ENCODE peak calls at places on chromosomes 11 and 22, in four cellular contexts. I, P, V and Z are unnamed samples.

GRCh38 chr11:128453444-128454336 is 133.7 kb downstream of the ETS1 start:
- DNase-seq in V (no peak), P (no peak), I (no peak), Z (no peak)

GRCh38 chr11:61787928-61788491 is 4.4 kb downstream of the TMEM258 start:
- DNase-seq in I (peak), V (peak), P (no peak), Z (peak)

GRCh38 chr11:9065614-9066431 is 25.6 kb downstream of the SCUBE2 start:
- DNase-seq in I (no peak), V (no peak), P (no peak), Z (no peak)

GRCh38 chr11:116513894-116514293 is 258.9 kb downstream of the BUD13 start:
- DNase-seq in V (peak), P (no peak), I (peak), Z (peak)

GRCh38 chr11:13140028-13140870 is 131.1 kb downstream of the RASSF10 start:
- DNase-seq in P (peak), V (peak), I (no peak), Z (no peak)

GRCh38 chr11:119752324-119752723 is 23.3 kb upstream of the NECTIN1 start:
- DNase-seq in V (no peak), I (no peak), P (no peak), Z (no peak)

GRCh38 chr11:95917188-95918036 is 6.5 kb downstream of the MTMR2 start:
- DNase-seq in P (no peak), I (no peak), V (no peak), Z (no peak)

GRCh38 chr11:121469910-121470309 is 17.1 kb upstream of the SORL1-AS1 start:
- DNase-seq in V (no peak), P (no peak), I (no peak), Z (no peak)

GRCh38 chr11:131671764-131672163 is 301.3 kb downstream of the NTM start:
- DNase-seq in I (peak), V (no peak), P (no peak), Z (no peak)

GRCh38 chr22:24426859-24427499 is 420 bp upstream of the ADORA2A start:
- DNase-seq in I (no peak), V (no peak), P (no peak), Z (no peak)

GRCh38 chr22:43600265-43600664 is 188.5 kb downstream of the MPPED1 start:
- DNase-seq in P (no peak), I (peak), V (no peak), Z (no peak)

GRCh38 chr11:72609045-72609444 is 65.2 kb downstream of the PDE2A start:
- DNase-seq in P (no peak), V (no peak), I (no peak), Z (no peak)

GRCh38 chr11:113473983-113474361 is 1.2 kb downstream of the DRD2 start:
- DNase-seq in V (no peak), P (no peak), I (no peak), Z (no peak)

GRCh38 chr11:61545341-61545740 is 35.5 kb downstream of the SYT7 start:
- DNase-seq in V (no peak), P (no peak), I (no peak), Z (peak)

GRCh38 chr11:27174672-27175210 is 134.1 kb downstream of the BBOX1 start:
- DNase-seq in P (no peak), I (no peak), V (peak), Z (no peak)

GRCh38 chr11:46977038-46977818 is 40.7 kb downstream of the CSTPP1 start:
- DNase-seq in P (no peak), I (peak), V (peak), Z (no peak)

GRCh38 chr11:117572129-117572528 is 224.9 kb downstream of the DSCAML1 start:
- DNase-seq in V (no peak), P (no peak), I (peak), Z (no peak)
- TF ChIP-seq CREM in V (no peak), P (no peak), I (no peak), Z (no peak)

DNA sequence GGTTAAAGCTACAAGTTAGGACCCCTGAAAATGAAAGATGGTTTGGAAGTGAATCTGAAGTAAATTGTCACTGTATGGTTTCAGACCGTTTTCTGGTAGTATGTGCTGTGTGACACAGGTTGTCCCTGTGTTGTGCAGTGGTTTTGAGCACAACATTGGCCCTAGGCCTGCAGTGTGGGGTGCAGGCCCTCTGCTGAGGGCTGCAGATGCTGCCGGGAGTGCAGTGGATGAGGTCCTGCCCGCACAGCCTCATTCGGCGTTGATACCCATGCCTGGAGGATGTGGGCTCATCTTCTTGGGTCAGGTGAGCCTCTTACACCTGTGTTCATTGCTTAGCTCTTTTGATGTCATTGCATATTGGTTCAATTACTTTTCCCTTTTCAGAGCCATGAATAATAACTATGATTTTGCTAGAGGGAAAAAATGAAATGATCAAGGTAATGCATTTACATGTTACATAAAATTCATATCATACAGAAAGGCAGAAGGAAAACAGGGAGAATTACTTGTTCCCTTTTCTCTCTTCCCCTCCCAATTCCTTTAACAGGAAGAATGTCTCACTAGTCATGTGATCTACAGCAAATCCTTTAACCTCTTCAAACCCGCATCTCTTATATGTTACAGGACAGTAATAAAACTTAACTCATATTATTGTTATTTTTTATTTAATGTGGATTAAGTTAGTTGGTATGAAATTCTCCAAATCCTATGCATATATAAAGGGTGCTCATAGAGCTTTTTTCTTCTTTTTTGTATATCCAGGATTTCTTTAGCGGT is 48.7 kb downstream of the PTPRJ start:
- DNase-seq in V (no peak), P (no peak), I (no peak), Z (no peak)
- TF ChIP-seq CREM in V (no peak), P (no peak), I (no peak), Z (no peak)

GRCh38 chr11:71396548-71397123 is 51.6 kb downstream of the DHCR7 start:
- DNase-seq in P (no peak), I (no peak), V (no peak), Z (no peak)

GRCh38 chr11:71395774-71396173 is 52.4 kb downstream of the DHCR7 start:
- DNase-seq in V (no peak), P (no peak), I (no peak), Z (no peak)

GRCh38 chr11:71393283-71393682 is 54.9 kb downstream of the DHCR7 start:
- DNase-seq in V (no peak), P (no peak), I (no peak), Z (no peak)

GRCh38 chr11:71397328-71397860 is 50.8 kb downstream of the DHCR7 start:
- DNase-seq in V (no peak), I (no peak), P (no peak), Z (no peak)

DNA sequence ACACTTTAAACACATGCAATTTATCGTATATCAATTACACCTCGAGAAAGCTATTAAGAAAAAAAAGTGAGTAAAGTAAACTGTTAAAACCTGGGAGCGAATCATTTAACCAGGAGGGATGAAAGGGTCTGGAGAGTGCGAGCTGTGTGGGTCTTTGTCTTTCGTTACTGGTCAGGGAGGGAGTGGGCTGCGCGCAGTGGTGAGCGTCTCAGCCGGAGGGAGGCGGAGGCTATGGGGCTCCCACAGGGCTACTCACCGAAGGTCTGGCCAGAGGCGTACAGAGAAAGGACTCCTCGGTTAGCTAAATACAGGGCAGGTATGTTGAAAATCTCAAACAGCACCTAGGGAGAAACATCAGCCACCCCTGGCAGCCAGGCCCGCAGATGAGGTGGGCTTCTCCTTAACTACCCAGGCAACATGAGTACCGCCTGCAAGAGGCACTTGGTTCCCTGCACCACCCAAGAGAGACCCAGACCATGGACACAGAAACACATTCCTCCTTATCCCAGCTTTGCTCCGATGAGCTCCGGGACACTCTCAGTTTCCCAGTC is 53.1 kb downstream of the DHCR7 start:
- DNase-seq in V (no peak), P (no peak), I (no peak), Z (no peak)
- TF ChIP-seq CREM in V (no peak), P (no peak), I (no peak), Z (no peak)

DNA sequence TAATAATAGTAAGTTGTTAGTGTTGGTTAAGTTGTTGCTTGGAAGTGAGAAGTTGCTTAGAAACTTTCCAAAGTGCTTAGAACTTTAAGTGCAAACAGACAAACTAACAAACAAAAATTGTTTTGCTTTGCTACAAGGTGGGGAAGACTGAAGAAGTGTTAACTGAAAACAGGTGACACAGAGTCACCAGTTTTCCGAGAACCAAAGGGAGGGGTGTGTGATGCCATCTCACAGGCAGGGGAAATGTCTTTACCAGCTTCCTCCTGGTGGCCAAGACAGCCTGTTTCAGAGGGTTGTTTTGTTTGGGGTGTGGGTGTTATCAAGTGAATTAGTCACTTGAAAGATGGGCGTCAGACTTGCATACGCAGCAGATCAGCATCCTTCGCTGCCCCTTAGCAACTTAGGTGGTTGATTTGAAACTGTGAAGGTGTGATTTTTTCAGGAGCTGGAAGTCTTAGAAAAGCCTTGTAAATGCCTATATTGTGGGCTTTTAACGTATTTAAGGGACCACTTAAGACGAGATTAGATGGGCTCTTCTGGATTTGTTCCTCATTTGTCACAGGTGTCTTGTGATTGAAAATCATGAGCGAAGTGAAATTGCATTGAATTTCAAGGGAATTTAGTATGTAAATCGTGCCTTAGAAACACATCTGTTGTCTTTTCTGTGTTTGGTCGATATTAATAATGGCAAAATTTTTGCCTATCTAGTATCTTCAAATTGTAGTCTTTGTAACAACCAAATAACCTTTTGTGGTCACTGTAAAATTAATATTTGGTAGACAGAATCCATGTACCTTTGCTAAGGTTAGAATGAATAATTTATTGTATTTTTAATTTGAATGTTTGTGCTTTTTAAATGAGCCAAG is 2.7 kb downstream of the NEAT1 start:
- DNase-seq in I (no peak), V (no peak), P (no peak), Z (peak)
- TF ChIP-seq CREM in I (no peak), V (no peak), P (no peak), Z (no peak)